ENCODE peak calls at places on chromosomes 2 and 18, in four cellular contexts. U is endothelial cell of umbilical vein, J is fibroblast of lung, V is endodermal cell. P is an unnamed sample.

GRCh38 chr2:2698182-2699116 is 367.4 kb upstream of the MYT1L start:
- DNase-seq in U (no peak), J (no peak), V (peak; percentile 70), P (no peak)

GRCh38 chr2:64454316-64455030 is 511 bp downstream of the LGALSL start:
- DNase-seq in U (peak; percentile 51), J (peak; percentile 66), V (peak; percentile 83), P (no peak)

GRCh38 chr18:49788327-49788908 is 24.9 kb downstream of the ACAA2 start:
- DNase-seq in U (peak; percentile 59), J (peak; percentile 39), V (no peak), P (no peak)

GRCh38 chr2:157559061-157559460 is 69.6 kb downstream of the ACVR1C start:
- DNase-seq in U (no peak), J (peak; percentile 20), V (no peak), P (no peak)

GRCh38 chr2:239165206-239165831 is 235.5 kb downstream of the HDAC4 start:
- DNase-seq in U (no peak), J (no peak), V (peak; percentile 26), P (no peak)

GRCh38 chr2:40033781-40034180 is 254.7 kb upstream of the THUMPD2 start:
- DNase-seq in U (no peak), J (peak; percentile 24), V (no peak), P (no peak)

GRCh38 chr18:73891572-73892421 is 255.8 kb downstream of the FBXO15 start:
- DNase-seq in U (no peak), J (no peak), V (peak; percentile 88), P (no peak)

GRCh38 chr18:76493213-76494107 is 1.6 kb downstream of the ZNF516 start:
- DNase-seq in U (peak; percentile 51), J (peak; percentile 60), V (peak; percentile 72), P (no peak)

GRCh38 chr18:681985-682384 is 24.5 kb downstream of the TYMS start:
- DNase-seq in U (no peak), J (no peak), V (no peak), P (no peak)

GRCh38 chr2:132725134-132725533 is 55.1 kb upstream of the LYPD1 start:
- DNase-seq in U (no peak), J (no peak), V (no peak), P (no peak)

GRCh38 chr2:127025357-127026062 is 81.4 kb downstream of the BIN1 start:
- DNase-seq in U (peak; percentile 50), J (peak; percentile 95), V (peak; percentile 97), P (no peak)

GRCh38 chr2:10220045-10220444 is 82.7 kb upstream of the HPCAL1 start:
- DNase-seq in U (no peak), J (no peak), V (no peak), P (no peak)

GRCh38 chr18:41326311-41326710 is 628.7 kb upstream of the PIK3C3 start:
- DNase-seq in U (no peak), J (peak; percentile 95), V (no peak), P (no peak)

GRCh38 chr2:173077506-173078177 is 2.0 kb downstream of the MAP3K20 start:
- DNase-seq in U (peak; percentile 73), J (peak; percentile 44), V (no peak), P (no peak)

GRCh38 chr2:200377774-200378336 is 71.4 kb downstream of the SPATS2L start:
- DNase-seq in U (no peak), J (no peak), V (no peak), P (no peak)

GRCh38 chr2:160561551-160562280 is 68.1 kb upstream of the RBMS1 start:
- DNase-seq in U (no peak), J (peak; percentile 82), V (no peak), P (no peak)

GRCh38 chr2:10775036-10775780 is 37.4 kb downstream of the PDIA6 start:
- DNase-seq in U (no peak), J (no peak), V (peak; percentile 51), P (no peak)

GRCh38 chr2:160221391-160222276 is 21.6 kb upstream of the ITGB6 start:
- DNase-seq in U (peak; percentile 38), J (peak; percentile 73), V (no peak), P (no peak)

GRCh38 chr18:3346487-3346886 is 84.6 kb downstream of the MYL12B start:
- DNase-seq in U (no peak), J (no peak), V (no peak), P (no peak)

GRCh38 chr2:113278812-113279139 is at the start of gene PAX8:
- DNase-seq in U (no peak), J (no peak), V (peak; percentile 70), P (no peak)

GRCh38 chr2:102806250-102806837 is 44.5 kb downstream of the TMEM182 start:
- DNase-seq in U (peak; percentile 79), J (peak; percentile 53), V (peak; percentile 92), P (no peak)

GRCh38 chr2:46719499-46719898 is 196.1 kb downstream of the MCFD2 start:
- DNase-seq in U (peak; percentile 28), J (peak; percentile 92), V (no peak), P (no peak)

GRCh38 chr18:22214731-22215528 is 45.5 kb downstream of the GATA6 start:
- DNase-seq in U (peak; percentile 71), J (peak; percentile 41), V (no peak), P (no peak)

GRCh38 chr2:138780451-138780880 is 276 bp upstream of the NXPH2 start:
- DNase-seq in U (no peak), J (no peak), V (peak; percentile 82), P (no peak)
- H3K4me3 ChIP-seq in U (no peak overlapping the region), J (no peak overlapping the region), V (peak overlapping the region; percentile 66), P (no peak overlapping the region)

GRCh38 chr2:144479138-144479537 is 40.8 kb downstream of the ZEB2 start:
- DNase-seq in U (no peak), J (peak; percentile 92), V (peak; percentile 89), P (no peak)
- H3K4me1 ChIP-seq in U (no peaks in the 10 kb centered on the region), J (peaks cover 33% of the 10 kb centered on the region), V (peaks cover 8% of the 10 kb centered on the region), P (no peaks in the 10 kb centered on the region)

GRCh38 chr2:54000524-54000923 is 29.7 kb upstream of the PSME4 start:
- DNase-seq in U (peak; percentile 39), J (peak; percentile 15), V (no peak), P (no peak)

GRCh38 chr2:53991948-53992347 is 21.2 kb upstream of the PSME4 start:
- DNase-seq in U (no peak), J (no peak), V (no peak), P (no peak)

GRCh38 chr2:53998834-53999233 is 28.0 kb upstream of the PSME4 start:
- DNase-seq in U (no peak), J (no peak), V (no peak), P (no peak)

GRCh38 chr2:54000122-54000521 is 29.3 kb upstream of the PSME4 start:
- DNase-seq in U (no peak), J (no peak), V (no peak), P (no peak)

GRCh38 chr2:53994735-53995538 is 24.1 kb upstream of the PSME4 start:
- DNase-seq in U (no peak), J (no peak), V (no peak), P (no peak)
- H3K4me3 ChIP-seq in U (no peak overlapping the region), J (no peak overlapping the region), V (no peak overlapping the region), P (no peak overlapping the region)

DNA sequence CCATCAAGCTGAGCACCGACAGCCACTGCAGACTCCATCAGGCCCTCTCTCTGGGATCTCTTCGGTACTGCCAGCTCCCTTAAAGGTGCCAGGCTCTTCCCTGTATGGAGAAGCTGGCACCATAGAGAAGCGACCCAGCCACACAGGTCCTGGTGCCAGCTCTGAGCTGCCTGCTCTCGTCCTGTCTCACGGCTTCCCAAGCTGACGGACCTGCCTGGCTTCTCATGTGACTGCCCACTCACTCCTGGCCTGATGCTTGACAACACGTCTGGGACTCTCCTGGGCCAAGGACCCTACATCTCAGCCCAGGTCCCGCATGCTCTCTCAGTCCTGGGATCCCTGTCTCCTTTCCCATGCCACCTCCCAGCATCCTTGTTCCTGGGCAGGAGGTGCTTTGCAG is 12.6 kb upstream of the ATOH8 start:
- DNase-seq in U (no peak), J (no peak), V (no peak), P (no peak)
- H3K4me1 ChIP-seq in U (peaks cover 30% of the 10 kb centered on the region), J (peaks cover 51% of the 10 kb centered on the region), V (peaks cover 8% of the 10 kb centered on the region), P (peaks cover 63% of the 10 kb centered on the region)

DNA sequence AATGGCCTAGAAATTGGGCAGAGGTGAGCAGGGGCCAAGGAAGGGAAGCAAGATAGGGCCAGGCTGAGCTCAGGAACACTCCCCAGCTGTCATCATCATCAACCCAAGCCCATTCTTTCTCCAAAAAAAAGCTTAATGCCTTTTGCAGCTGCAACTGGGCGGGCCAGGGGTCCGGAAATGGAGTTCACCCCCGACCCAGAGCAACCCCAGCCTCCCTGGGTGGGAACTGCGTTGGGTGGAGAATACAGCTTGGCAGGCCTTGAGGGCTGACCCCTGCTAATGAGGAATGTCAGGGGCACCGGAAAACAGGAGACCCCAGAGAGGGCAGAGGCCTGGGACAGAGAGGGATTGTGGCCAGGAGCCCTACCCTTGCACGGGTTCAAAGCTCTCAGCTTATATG is 64.8 kb downstream of the TNS1 start:
- DNase-seq in U (no peak), J (no peak), V (no peak), P (no peak)
- H3K4me3 ChIP-seq in U (no peak overlapping the region), J (no peak overlapping the region), V (no peak overlapping the region), P (peak overlapping the region; percentile 58)

GRCh38 chr18:55489742-55490055 is 98.3 kb downstream of the TCF4 start:
- DNase-seq in U (no peak), J (peak; percentile 64), V (no peak), P (no peak)
- H3K4me1 ChIP-seq in U (peaks cover 21% of the 10 kb centered on the region), J (peaks cover 6% of the 10 kb centered on the region), V (peaks cover 5% of the 10 kb centered on the region), P (no peaks in the 10 kb centered on the region)

GRCh38 chr2:231373184-231373583 is 22.3 kb upstream of the B3GNT7 start:
- DNase-seq in U (no peak), J (no peak), V (no peak), P (no peak)
- H3K4me3 ChIP-seq in U (no peak overlapping the region), J (no peak overlapping the region), V (no peak overlapping the region), P (no peak overlapping the region)

DNA sequence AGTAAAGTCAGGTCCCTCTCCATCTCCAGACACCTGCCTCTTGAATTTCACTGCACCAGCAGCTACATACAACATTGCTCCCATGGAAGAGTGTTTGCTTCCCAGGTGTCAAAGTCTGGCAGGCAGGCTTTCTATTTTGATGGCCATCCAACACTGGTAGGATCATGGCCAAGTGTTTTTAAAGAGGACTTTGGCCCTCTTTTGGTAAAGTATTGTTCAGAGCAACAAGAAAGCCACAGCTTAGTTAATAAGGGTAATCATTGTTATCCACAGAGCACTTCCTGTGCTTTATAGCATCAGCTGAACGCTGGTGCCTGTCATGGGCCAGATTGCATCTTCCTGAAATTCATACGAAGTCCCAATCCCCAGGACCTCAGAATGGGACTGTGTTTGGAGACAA is 133.2 kb downstream of the NCK2 start:
- DNase-seq in U (no peak), J (no peak), V (no peak), P (no peak)
- H3K4me1 ChIP-seq in U (no peaks in the 10 kb centered on the region), J (peaks cover 3% of the 10 kb centered on the region), V (peaks cover 17% of the 10 kb centered on the region), P (peaks cover 47% of the 10 kb centered on the region)

GRCh38 chr2:100982431-100982861 is 19.6 kb upstream of the RPL31 start:
- DNase-seq in U (no peak), J (no peak), V (peak; percentile 61), P (no peak)
- H3K4me3 ChIP-seq in U (no peak overlapping the region), J (no peak overlapping the region), V (no peak overlapping the region), P (no peak overlapping the region)

DNA sequence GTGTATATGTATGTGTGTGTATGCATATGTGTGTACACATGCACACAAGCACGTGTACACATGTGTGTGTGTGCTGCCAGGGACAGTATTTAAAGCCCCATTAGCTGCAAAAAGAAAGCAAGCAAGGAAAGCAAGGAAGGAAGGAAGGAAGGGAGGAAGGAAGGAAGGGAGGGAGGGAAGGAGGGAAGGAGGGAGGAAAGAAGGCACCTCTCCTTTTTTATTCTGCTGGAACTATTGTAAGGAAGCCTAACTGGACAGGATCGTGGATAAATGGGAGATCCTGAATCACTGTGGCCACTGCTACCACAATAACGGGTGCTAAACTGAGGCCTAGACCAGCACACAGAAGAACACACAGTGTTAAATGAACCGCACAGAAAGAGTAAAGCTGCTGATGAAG is 15.6 kb downstream of the CACNB4 start:
- DNase-seq in U (no peak), J (no peak), V (no peak), P (no peak)
- H3K4me1 ChIP-seq in U (no peaks in the 10 kb centered on the region), J (no peaks in the 10 kb centered on the region), V (no peaks in the 10 kb centered on the region), P (no peaks in the 10 kb centered on the region)

P was measured in esophagus squamous epithelium.